ENCODE peak calls at places on chromosome 21, in six cellular contexts. R is psoas muscle, T is vagina, O is prostate gland, G is tibial nerve, D is breast epithelium. Z is an unnamed sample.

GRCh38 chr21:34890724-34891609 is 158.1 kb downstream of the RUNX1 start:
- DNase-seq in O (no peak), T (no peak), G (no peak), R (peak; percentile 29), D (no peak), Z (peak; percentile 59)

GRCh38 chr21:30138483-30138882 is 28.1 kb downstream of the CLDN17 start:
- DNase-seq in R (no peak), T (no peak), G (no peak), D (no peak), O (no peak), Z (no peak)

GRCh38 chr21:27693376-27693775 is 726.5 kb upstream of the ADAMTS5 start:
- DNase-seq in O (no peak), T (no peak), G (no peak), D (no peak), R (no peak), Z (no peak)

GRCh38 chr21:21018841-21019240 is 20.6 kb downstream of the NCAM2 start:
- DNase-seq in T (no peak), R (no peak), D (no peak), G (no peak), O (no peak), Z (no peak)

GRCh38 chr21:38295997-38296764 is 39.4 kb downstream of the KCNJ15 start:
- DNase-seq in O (no peak), T (no peak), R (no peak), G (no peak), D (no peak), Z (no peak)

GRCh38 chr21:32991299-32991850 is 34.4 kb upstream of the OLIG2 start:
- DNase-seq in T (no peak), G (no peak), O (no peak), D (no peak), R (no peak), Z (no peak)

GRCh38 chr21:38170705-38171682 is 85.8 kb upstream of the KCNJ15 start:
- DNase-seq in T (no peak), O (no peak), R (no peak), D (no peak), G (no peak), Z (no peak)

GRCh38 chr21:38272215-38272614 is 15.4 kb downstream of the KCNJ15 start:
- DNase-seq in O (no peak), G (no peak), T (no peak), R (no peak), D (no peak), Z (no peak)

GRCh38 chr21:36194024-36194423 is 37.4 kb downstream of the DOP1B start:
- DNase-seq in O (no peak), G (no peak), D (no peak), T (no peak), R (no peak), Z (no peak)

GRCh38 chr21:30718239-30718909 is at the start of gene KRTAP21-3:
- DNase-seq in T (no peak), D (no peak), G (no peak), R (no peak), O (no peak), Z (no peak)

GRCh38 chr21:28705616-28706015 is 287.1 kb downstream of the LTN1 start:
- DNase-seq in G (no peak), O (no peak), R (no peak), T (no peak), D (no peak), Z (no peak)

GRCh38 chr21:34144224-34144623 is 70.8 kb downstream of the MRPS6 start:
- DNase-seq in G (no peak), T (no peak), D (no peak), O (no peak), R (no peak), Z (no peak)

GRCh38 chr21:35222541-35222941 is 173.4 kb upstream of the RUNX1 start:
- DNase-seq in G (no peak), D (no peak), O (no peak), T (no peak), R (no peak), Z (no peak)

GRCh38 chr21:31730687-31731111 is 1.2 kb downstream of the SCAF4 start:
- DNase-seq in T (no peak), G (no peak), R (no peak), D (no peak), O (peak; percentile 11), Z (no peak)

GRCh38 chr21:28018741-28019669 is 973.7 kb downstream of the LTN1 start:
- DNase-seq in G (no peak), T (no peak), R (peak; percentile 15), D (no peak), O (no peak), Z (no peak)

GRCh38 chr21:34670220-34670961 is 1.6 kb downstream of the CLIC6 start:
- DNase-seq in D (no peak), T (no peak), G (no peak), O (no peak), R (peak; percentile 32), Z (no peak)

GRCh38 chr21:38410451-38410850 is 87.8 kb downstream of the ERG start:
- DNase-seq in R (no peak), O (no peak), D (no peak), T (no peak), G (no peak), Z (no peak)

GRCh38 chr21:31566611-31567010 is 92.9 kb upstream of the SOD1 start:
- DNase-seq in O (no peak), T (no peak), R (no peak), D (no peak), G (no peak), Z (no peak)

GRCh38 chr21:37917612-37918011 is 1.4 kb upstream of the KCNJ6 start:
- DNase-seq in G (no peak), R (no peak), T (no peak), O (no peak), D (no peak), Z (no peak)

GRCh38 chr21:36661511-36662309 is 37.2 kb upstream of the SIM2 start:
- DNase-seq in D (no peak), T (no peak), O (no peak), R (peak; percentile 18), G (no peak), Z (no peak)

GRCh38 chr21:39633043-39633442 is 20.3 kb downstream of the B3GALT5 start:
- DNase-seq in G (no peak), T (no peak), R (no peak), O (no peak), D (no peak), Z (no peak)

GRCh38 chr21:31559368-31560119 is 99.9 kb upstream of the SOD1 start:
- DNase-seq in D (peak; percentile 86), O (peak; percentile 92), R (peak; percentile 87), T (no peak), G (peak; percentile 83), Z (peak; percentile 80)

GRCh38 chr21:41557884-41558283 is 49.9 kb upstream of the TMPRSS2 start:
- DNase-seq in R (no peak), D (no peak), G (no peak), T (no peak), O (no peak), Z (no peak)

GRCh38 chr21:41560701-41561158 is 52.8 kb upstream of the TMPRSS2 start:
- DNase-seq in T (no peak), D (no peak), G (no peak), O (no peak), R (no peak), Z (no peak)

GRCh38 chr21:41561701-41562100 is 53.7 kb upstream of the TMPRSS2 start:
- DNase-seq in G (no peak), R (no peak), D (no peak), O (no peak), T (no peak), Z (no peak)

GRCh38 chr21:41559658-41560599 is 52.0 kb upstream of the TMPRSS2 start:
- DNase-seq in R (no peak), O (no peak), G (no peak), D (no peak), T (no peak), Z (no peak)

GRCh38 chr21:41558842-41559241 is 50.9 kb upstream of the TMPRSS2 start:
- DNase-seq in T (no peak), G (no peak), D (no peak), R (no peak), O (no peak), Z (no peak)
- TF ChIP-seq CTCF in T (no peak), G (no peak), D (no peak), R (no peak), O (no peak), Z (no peak)

DNA sequence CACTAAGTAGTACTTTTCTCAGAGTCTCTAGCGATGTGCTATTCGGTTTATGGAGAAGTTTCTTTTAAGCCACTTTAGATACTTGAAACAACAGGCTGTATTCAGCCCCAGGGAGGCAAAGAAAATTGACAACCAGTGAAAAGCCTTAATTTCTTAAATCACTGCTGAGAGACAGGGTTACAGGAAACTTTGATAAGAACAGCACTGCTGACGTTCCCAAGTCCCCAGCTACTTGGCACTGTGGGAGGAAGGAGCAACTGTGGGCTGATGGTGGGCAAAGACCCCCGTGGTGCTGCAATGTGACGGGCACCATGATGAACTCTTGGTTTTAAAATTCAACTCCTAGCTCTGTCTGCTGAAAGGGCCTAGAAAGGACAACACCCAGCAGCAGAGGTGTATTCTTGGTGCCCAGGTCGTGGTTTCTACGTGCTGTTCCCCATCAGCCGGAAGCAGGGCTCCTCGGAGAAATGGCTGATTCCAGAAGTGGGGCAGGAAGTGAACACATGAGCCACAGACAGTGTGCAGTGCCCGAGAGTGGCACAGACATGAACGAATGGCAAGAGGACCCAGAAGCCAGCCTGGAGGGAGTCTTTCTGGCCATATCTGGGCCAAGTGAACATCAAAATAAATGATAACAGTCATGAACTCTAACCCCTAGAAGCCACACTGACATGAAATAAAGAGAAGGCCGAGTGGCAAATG is 5.3 kb downstream of the PTTG1IP start:
- DNase-seq in T (no peak), D (no peak), R (no peak), O (no peak), G (no peak), Z (no peak)
- H3K4me3 ChIP-seq in T (no peak overlapping the region), D (no peak overlapping the region), R (no peak overlapping the region), O (no peak overlapping the region), G (no peak overlapping the region), Z (no peak overlapping the region)

DNA sequence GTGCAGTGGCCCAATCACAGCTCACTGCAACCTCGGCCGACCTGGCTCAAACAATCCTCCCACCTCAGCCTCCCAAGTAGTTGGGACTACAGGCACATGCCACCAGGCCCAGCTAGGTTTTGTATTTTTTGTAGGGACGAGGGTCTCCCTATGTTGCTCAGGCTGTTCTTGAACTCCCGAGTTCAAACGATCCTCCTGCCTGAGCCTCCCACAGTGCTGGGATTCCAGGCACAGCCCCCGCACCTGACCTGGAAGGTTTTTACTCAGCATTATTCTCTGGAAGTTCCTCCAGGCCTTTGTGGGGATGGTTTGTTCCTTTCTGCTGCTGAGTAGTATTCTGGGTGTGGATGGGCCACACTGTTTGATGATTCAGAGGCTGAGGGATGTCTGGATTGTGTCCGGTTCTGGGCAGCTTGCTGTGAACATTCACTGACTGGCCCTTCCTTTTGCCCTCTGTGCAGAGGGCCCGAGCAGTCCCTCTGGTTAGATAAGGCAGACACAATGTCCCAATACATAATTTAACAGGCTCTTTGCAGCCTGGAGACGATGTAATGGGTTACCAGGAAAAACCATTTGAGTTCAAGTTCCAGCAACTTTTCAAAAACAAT is 6.0 kb upstream of the TRAPPC10 start:
- DNase-seq in D (no peak), O (no peak), G (no peak), T (no peak), R (peak; percentile 31), Z (no peak)
- H3K27ac ChIP-seq in D (peak overlapping the region; percentile 40), O (no peak overlapping the region), G (peak overlapping the region; percentile 69), T (peak overlapping the region; percentile 78), R (no peak overlapping the region), Z (peak overlapping the region; percentile 54)

DNA sequence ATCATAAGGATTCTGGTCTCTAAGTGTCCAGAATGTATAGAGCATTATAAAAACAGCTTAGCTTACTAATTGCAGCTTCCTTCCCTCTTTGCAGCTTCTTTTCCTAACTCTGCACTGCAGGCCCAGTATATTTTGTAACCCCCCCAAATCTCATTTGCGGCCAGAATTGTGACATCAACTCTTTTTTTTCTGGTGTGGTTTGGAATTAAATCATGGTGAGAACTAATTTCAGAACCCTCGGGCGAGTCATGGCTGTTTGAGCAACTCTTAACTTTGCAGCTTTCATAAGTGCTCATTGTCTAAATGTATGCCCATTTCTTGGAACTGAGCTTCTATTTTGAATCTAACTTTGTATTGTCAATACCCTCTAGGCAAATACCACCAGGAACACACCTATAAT is 187.4 kb downstream of the CYYR1 start:
- DNase-seq in D (no peak), R (no peak), O (no peak), G (no peak), T (no peak), Z (no peak)
- TF ChIP-seq CTCF in D (no peak), R (no peak), O (no peak), G (no peak), T (no peak), Z (no peak)